ENCODE peak calls at places on chromosome 19, in four cellular contexts. S, P, E and U are unnamed samples.

GRCh38 chr19:43782311-43782660 is 1.5 kb upstream of the KCNN4 start:
- DNase-seq in P (no peak), E (no peak), S (no peak), U (no peak)

GRCh38 chr19:43779147-43779819 is 1.5 kb downstream of the KCNN4 start:
- DNase-seq in P (peak), S (no peak), E (peak), U (no peak)

GRCh38 chr19:16325671-16326400 is 1.2 kb downstream of the KLF2 start:
- DNase-seq in S (no peak), P (no peak), E (peak), U (no peak)

GRCh38 chr19:33416307-33417215 is 43.1 kb downstream of the CEBPG start:
- DNase-seq in S (peak), P (peak), E (peak), U (peak)

GRCh38 chr19:291561-292280 is 518 bp upstream of the PLPP2 start:
- DNase-seq in E (peak), S (no peak), P (no peak), U (no peak)

GRCh38 chr19:42081584-42082258 is 5.8 kb downstream of the ZNF574 start:
- DNase-seq in P (peak), E (no peak), S (peak), U (peak)

GRCh38 chr19:3785464-3785937 is 680 bp downstream of the MATK start:
- DNase-seq in P (no peak), E (no peak), S (no peak), U (no peak)

GRCh38 chr19:15251010-15251748 is 18.9 kb upstream of the EPHX3 start:
- DNase-seq in S (no peak), E (no peak), P (no peak), U (no peak)

GRCh38 chr19:50190439-50190891 is 13.0 kb upstream of the MYH14 start:
- DNase-seq in P (peak), S (no peak), E (peak), U (no peak)

GRCh38 chr19:30757836-30758617 is 385.8 kb downstream of the ZNF536 start:
- DNase-seq in P (no peak), E (no peak), S (no peak), U (no peak)

GRCh38 chr19:58409010-58409790 is 751 bp downstream of the ZNF584 start:
- DNase-seq in S (no peak), E (no peak), P (no peak), U (peak)

GRCh38 chr19:43743059-43743458 is 11.7 kb downstream of the SMG9 start:
- DNase-seq in S (no peak), P (no peak), E (no peak), U (no peak)

GRCh38 chr19:512548-513365 is 5.5 kb downstream of the TPGS1 start:
- DNase-seq in E (no peak), P (no peak), S (no peak), U (peak)

GRCh38 chr19:28465317-28466086 is 747.4 kb downstream of the UQCRFS1 start:
- DNase-seq in E (no peak), S (no peak), P (no peak), U (no peak)

GRCh38 chr19:15107056-15108010 is at the start of gene SYDE1:
- DNase-seq in S (no peak), P (no peak), E (no peak), U (no peak)

GRCh38 chr19:52557231-52557995 is 12.7 kb upstream of the ZNF701 start:
- DNase-seq in E (no peak), S (no peak), P (no peak), U (no peak)

GRCh38 chr19:48920949-48921348 is 12.6 kb upstream of the DHDH start:
- DNase-seq in P (no peak), E (no peak), S (no peak), U (no peak)

GRCh38 chr19:6057651-6058365 is 52.5 kb downstream of the RFX2 start:
- DNase-seq in E (no peak), S (no peak), P (no peak), U (no peak)
- TF ChIP-seq POLR2A in E (no peak), S (no peak), P (no peak), U (no peak)

DNA sequence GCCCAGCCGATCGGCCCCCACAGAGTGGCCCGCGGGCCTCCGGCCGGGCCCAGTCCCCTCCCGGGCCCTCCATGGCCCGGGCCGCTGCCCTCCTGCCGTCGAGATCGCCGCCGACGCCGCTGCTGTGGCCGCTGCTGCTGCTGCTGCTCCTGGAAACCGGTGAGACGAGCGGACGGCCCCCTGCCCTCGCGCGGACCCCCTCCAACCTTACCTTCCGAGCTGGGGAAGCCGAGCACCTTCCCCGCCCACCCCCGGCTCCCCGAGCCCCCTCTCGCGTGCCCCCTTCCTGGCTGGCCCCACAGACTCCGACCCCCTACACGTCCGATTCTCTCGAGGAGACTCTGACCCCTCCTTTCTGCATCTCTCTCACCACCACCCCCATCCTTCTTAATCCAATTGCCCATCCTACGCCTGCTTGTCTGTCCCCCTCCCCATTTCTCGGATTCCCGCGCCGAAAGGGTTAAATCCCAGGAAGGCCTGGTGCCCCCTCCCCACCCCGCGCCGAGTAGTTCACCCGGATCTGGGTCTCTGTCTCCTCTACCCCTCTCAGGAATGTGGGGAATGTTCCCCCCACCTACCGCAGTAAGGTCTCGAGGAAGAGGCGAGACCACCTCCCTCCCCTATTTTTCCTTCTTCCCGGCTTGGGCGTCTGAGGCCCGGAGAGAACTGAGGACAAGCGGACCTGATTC is 502 bp downstream of the NECTIN2 start:
- DNase-seq in S (no peak), E (peak), P (no peak), U (no peak)
- TF ChIP-seq POLR2A in S (no peak), E (no peak), P (no peak), U (no peak)

GRCh38 chr19:17605761-17606745 is 50.6 kb downstream of the COLGALT1 start:
- DNase-seq in P (peak), S (peak), E (peak), U (peak)
- TF ChIP-seq POLR2A in P (no peak), S (peak), E (no peak), U (no peak)

DNA sequence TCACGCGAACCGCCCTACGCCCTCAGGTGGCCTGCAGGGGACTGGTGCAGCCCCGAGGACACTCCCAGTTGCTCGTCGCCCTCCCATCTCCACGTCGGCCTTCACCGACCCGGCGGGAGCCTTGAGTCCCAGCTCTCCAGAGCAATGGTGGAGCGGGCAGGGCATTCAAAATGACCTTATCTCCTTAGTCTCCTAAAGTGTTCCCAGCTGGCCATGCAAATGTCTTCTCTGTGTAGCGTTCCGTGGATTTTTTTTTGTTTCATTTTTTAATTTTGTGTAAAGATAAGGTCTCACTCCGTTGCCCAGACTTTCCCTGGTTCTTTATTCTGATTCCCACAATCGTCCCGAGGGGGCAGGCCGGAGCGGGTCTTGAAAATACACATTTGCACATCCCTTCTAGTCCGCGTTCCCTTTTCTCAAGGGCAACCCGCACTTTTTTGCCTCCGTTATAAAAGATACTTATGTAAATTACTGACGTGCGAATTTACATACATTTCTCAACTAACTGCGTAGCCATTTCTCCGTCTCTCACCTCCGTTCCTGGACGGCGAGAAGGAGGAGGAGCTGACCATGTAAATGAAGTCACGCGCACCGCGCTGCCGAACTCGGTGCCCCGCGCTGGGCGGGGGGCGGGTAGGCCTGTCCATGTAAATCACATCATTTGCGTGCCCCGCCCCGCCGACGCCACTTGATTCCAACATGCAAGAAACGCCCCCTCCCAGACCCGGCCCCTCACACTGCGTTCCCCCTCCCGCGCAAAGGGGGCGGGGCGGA is 581 bp upstream of the EGLN2 start:
- DNase-seq in S (peak), P (peak), E (peak), U (peak)
- TF ChIP-seq POLR2A in S (peak), P (no peak), E (peak), U (peak)

DNA sequence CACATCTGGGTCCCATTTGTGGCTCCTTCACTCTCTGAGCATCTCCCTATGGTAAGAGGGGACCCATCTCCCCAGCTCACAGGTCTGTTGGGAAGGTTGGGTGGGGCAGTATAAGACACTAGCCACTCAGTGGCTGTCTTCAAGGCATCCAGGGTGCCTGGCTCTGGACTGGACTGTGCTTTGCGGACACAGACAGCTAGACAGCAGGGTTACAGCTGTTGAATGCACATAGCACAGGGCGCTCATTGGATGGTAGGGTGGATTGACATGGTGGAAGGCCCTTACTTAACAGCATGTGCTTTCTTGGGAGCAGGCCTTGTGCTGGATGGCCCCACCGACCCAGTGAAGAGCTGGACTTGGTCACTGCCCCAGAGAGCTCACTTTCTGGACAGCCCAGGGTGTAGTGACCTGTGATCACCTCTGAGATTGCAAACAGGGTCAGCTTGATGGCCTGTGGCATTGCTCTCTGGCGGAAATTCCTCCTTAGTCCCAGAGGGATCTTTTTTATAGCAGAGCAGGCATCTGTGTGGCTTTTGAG is 1.9 kb downstream of the ZNF444 start:
- DNase-seq in E (no peak), P (no peak), S (no peak), U (no peak)
- TF ChIP-seq POLR2A in E (no peak), P (no peak), S (no peak), U (no peak)

DNA sequence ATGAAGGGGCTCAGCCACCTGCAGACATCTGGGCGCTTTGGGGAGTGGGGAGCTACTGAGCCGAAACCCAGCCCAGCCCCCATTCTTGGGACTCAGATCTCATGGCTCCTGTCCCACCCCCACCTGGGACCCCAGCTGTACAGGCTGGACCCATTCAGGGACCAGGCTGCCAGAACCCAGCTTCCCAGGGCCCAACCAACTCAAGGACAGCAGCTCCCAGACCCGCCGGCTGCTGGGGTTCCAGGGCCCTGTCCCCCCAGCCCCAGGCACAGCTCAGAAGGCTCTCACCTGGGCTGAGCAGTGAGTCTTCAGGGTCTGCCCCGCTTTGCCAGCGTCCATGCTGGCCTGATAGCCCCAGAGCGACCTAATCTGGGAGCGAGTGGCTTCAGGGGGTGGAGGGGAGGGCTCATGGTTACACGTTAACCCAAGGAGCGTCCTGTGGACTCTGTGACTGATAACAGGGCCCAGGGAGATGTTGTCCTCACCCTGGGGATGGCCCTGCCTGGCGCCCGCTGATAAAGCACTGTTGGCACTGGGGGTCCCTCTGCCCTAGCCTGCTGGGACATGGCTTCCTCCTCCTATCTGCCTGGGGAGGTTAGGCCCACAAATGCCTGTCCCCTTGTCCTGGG is at the start of gene TMEM86B:
- DNase-seq in E (no peak), P (peak), S (no peak), U (peak)
- TF ChIP-seq POLR2A in E (no peak), P (no peak), S (no peak), U (peak)

GRCh38 chr19:39413903-39414608 is 1.6 kb downstream of the PLEKHG2 start:
- DNase-seq in S (peak), P (no peak), E (peak), U (no peak)
- TF ChIP-seq POLR2A in S (no peak), P (no peak), E (no peak), U (no peak)

GRCh38 chr19:40235238-40236025 is 8.9 kb upstream of the CCNP start:
- DNase-seq in P (no peak), E (no peak), S (no peak), U (peak)

GRCh38 chr19:40234429-40235237 is 8.1 kb upstream of the CCNP start:
- DNase-seq in S (no peak), P (no peak), E (no peak), U (no peak)

GRCh38 chr19:40237791-40238190 is 11.3 kb upstream of the CCNP start:
- DNase-seq in E (no peak), P (no peak), S (no peak), U (no peak)

GRCh38 chr19:40236366-40236765 is 9.9 kb upstream of the CCNP start:
- DNase-seq in P (no peak), S (no peak), E (no peak), U (no peak)

GRCh38 chr19:40236026-40236355 is 9.5 kb upstream of the CCNP start:
- DNase-seq in E (no peak), S (no peak), P (no peak), U (no peak)
- TF ChIP-seq POLR2A in E (no peak), S (no peak), P (no peak), U (no peak)